ENCODE peak calls at places on chromosomes 4 and X, in six cellular contexts. I is Peyer's patch, R is MM.1S, X is A673, J is breast epithelium, K is right lobe of liver. Q is an unnamed sample.
A peak's percentile ranks its signal among the peaks of the same experiment; 100 is the strongest.

GRCh38 chrX:126170715-126171114 is 4.6 kb upstream of the DCAF12L2 start:
- DNase-seq in I (no peak), R (no peak), X (no peak), J (no peak), K (no peak), Q (no peak)

GRCh38 chr4:147724468-147725201 is 7.3 kb upstream of the ARHGAP10 start:
- DNase-seq in I (no peak), R (no peak), X (no peak), J (no peak), K (no peak), Q (no peak)

GRCh38 chr4:8858188-8858924 is 13.3 kb downstream of the HMX1 start:
- DNase-seq in I (no peak), R (no peak), X (peak; percentile 28), J (no peak), K (no peak), Q (no peak)

GRCh38 chr4:35556387-35556786 is 687.9 kb downstream of the ARAP2 start:
- DNase-seq in I (no peak), R (no peak), X (no peak), J (no peak), K (no peak), Q (no peak)

GRCh38 chrX:119997570-119997969 is 54.0 kb upstream of the NKAP start:
- DNase-seq in I (no peak), R (peak; percentile 46), X (no peak), J (no peak), K (no peak), Q (no peak)

GRCh38 chrX:10612215-10612614 is 8.2 kb downstream of the MID1 start:
- DNase-seq in I (no peak), R (no peak), X (no peak), J (no peak), K (no peak), Q (no peak)

GRCh38 chrX:112734250-112734649 is 54.5 kb upstream of the LHFPL1 start:
- DNase-seq in I (no peak), R (no peak), X (no peak), J (no peak), K (no peak), Q (no peak)

GRCh38 chrX:33434256-33435092 is 223.1 kb upstream of the DMD start:
- DNase-seq in I (peak; percentile 21), R (peak; percentile 56), X (peak; percentile 63), J (peak; percentile 51), K (peak; percentile 30), Q (peak; percentile 58)

GRCh38 chr4:175422331-175422730 is 389.7 kb downstream of the GPM6A start:
- DNase-seq in I (no peak), R (no peak), X (no peak), J (no peak), K (no peak), Q (no peak)

GRCh38 chrX:13837290-13837745 is 20.4 kb upstream of the GPM6B start:
- DNase-seq in I (no peak), R (no peak), X (peak; percentile 38), J (no peak), K (no peak), Q (peak; percentile 36)

GRCh38 chr4:122814426-122814825 is 12.2 kb upstream of the FGF2 start:
- DNase-seq in I (no peak), R (no peak), X (no peak), J (no peak), K (no peak), Q (no peak)

GRCh38 chr4:53962516-53963225 is 101.7 kb downstream of the CHIC2 start:
- DNase-seq in I (no peak), R (no peak), X (no peak), J (no peak), K (no peak), Q (peak; percentile 74)

GRCh38 chrX:40285876-40286275 is 188.1 kb upstream of the BCOR start:
- DNase-seq in I (no peak), R (no peak), X (no peak), J (no peak), K (no peak), Q (no peak)

GRCh38 chrX:17860811-17861495 is at the start of gene RAI2:
- DNase-seq in I (peak; percentile 17), R (no peak), X (peak; percentile 7), J (peak; percentile 60), K (peak; percentile 46), Q (peak; percentile 38)
- TF ChIP-seq CTCF in I (no peak), R (no peak), X (no peak), J (no peak), K (no peak), Q (no peak)

DNA sequence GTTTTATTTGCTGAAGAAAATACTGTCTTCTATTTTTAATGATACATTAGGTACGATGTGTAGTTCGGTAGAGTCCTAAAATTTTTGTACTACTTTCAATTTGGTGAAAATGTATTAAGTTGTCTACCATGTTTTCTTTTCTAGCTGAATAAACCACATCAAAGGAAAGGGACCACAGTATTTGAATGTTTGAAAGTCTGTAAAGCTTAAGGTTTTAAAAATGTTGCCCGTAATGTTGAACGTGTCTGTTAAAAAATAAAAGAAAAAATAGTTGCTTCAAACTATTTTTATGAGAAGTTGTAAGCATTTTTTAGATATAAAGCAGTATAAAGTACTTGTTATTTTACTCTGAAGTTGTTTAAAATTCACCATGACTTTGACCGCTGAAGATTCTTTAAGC is 3.2 kb downstream of the CDKN2AIP start:
- DNase-seq in I (no peak), R (no peak), X (no peak), J (no peak), K (no peak), Q (no peak)
- H3K4me3 ChIP-seq in I (no peak overlapping the region), R (no peak overlapping the region), X (no peak overlapping the region), J (no peak overlapping the region), K (no peak overlapping the region), Q (no peak overlapping the region)

GRCh38 chr4:42490015-42490414 is 92.7 kb downstream of the SHISA3 start:
- DNase-seq in I (no peak), R (no peak), X (no peak), J (no peak), K (no peak), Q (no peak)
- H3K4me1 ChIP-seq in I (no peaks in the 10 kb centered on the region), R (peaks cover 39% of the 10 kb centered on the region), X (no peaks in the 10 kb centered on the region), J (no peaks in the 10 kb centered on the region), K (no peaks in the 10 kb centered on the region), Q (peaks cover 3% of the 10 kb centered on the region)

GRCh38 chr4:140331245-140331644 is 42.2 kb upstream of the SCOC start:
- DNase-seq in I (no peak), R (no peak), X (no peak), J (no peak), K (no peak), Q (no peak)

GRCh38 chr4:140332734-140333133 is 40.7 kb upstream of the SCOC start:
- DNase-seq in I (no peak), R (no peak), X (no peak), J (no peak), K (no peak), Q (no peak)

GRCh38 chr4:140326395-140326993 is 47.0 kb upstream of the SCOC start:
- DNase-seq in I (no peak), R (peak; percentile 26), X (peak; percentile 41), J (no peak), K (no peak), Q (peak; percentile 46)

GRCh38 chr4:140333523-140333922 is 39.9 kb upstream of the SCOC start:
- DNase-seq in I (no peak), R (no peak), X (no peak), J (no peak), K (no peak), Q (no peak)

GRCh38 chr4:140330311-140330900 is 43.0 kb upstream of the SCOC start:
- DNase-seq in I (no peak), R (peak; percentile 44), X (peak; percentile 38), J (no peak), K (no peak), Q (no peak)
- TF ChIP-seq CTCF in I (no peak), R (peak; percentile 44), X (peak; percentile 65), J (no peak), K (peak; percentile 68), Q (peak; percentile 63)

DNA sequence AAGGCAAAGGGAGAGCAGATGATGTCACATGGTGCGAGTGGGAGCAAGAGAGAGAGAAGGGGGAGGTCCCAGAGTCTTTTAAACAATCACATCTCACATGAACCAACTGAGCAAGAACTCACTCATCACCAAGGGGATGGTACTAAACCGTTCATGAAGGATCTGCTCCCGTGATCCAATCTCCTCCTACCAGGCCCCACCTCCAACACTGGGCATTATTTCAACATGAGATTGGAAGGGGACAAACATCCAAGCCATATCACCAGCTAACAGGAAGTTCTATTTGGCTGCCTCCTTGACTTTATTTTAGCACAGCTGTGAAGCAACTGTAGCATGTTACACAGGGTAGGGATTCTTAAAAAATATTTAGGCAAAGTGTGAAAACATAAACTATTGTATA is 102.5 kb downstream of the DDIT4L start:
- DNase-seq in I (no peak), R (no peak), X (no peak), J (no peak), K (no peak), Q (no peak)
- H3K4me3 ChIP-seq in I (no peak overlapping the region), R (no peak overlapping the region), X (no peak overlapping the region), J (no peak overlapping the region), K (no peak overlapping the region), Q (no peak overlapping the region)

GRCh38 chr4:6277935-6278800 is 8.5 kb downstream of the WFS1 start:
- DNase-seq in I (no peak), R (no peak), X (no peak), J (no peak), K (no peak), Q (no peak)
- H3K4me1 ChIP-seq in I (peaks cover 5% of the 10 kb centered on the region), R (peaks cover 26% of the 10 kb centered on the region), X (no peaks in the 10 kb centered on the region), J (peaks cover 8% of the 10 kb centered on the region), K (no peaks in the 10 kb centered on the region), Q (peaks cover 59% of the 10 kb centered on the region)